ENCODE peak calls at places on chromosome 13, in ten cellular contexts. C is heart right ventricle; Y is thoracic aorta; A is tibial nerve; N is Peyer's patch; W is right lobe of liver; G is CD4-positive, CD25-positive, alpha-beta regulatory T cell; X is cardiac muscle cell; H is tibial artery; L is mesendoderm. J is an unnamed sample.
A peak's percentile ranks its signal among the peaks of the same experiment; 100 is the strongest.

GRCh38 chr13:36992362-36992761 is 6.8 kb downstream of the ALG5 start:
- DNase-seq in C (no peak), Y (no peak), A (no peak), N (no peak), W (no peak), G (no peak), X (no peak), H (no peak), L (no peak), J (no peak)

GRCh38 chr13:101751488-101751887 is 299.0 kb downstream of the ITGBL1 start:
- DNase-seq in C (no peak), Y (no peak), A (no peak), N (no peak), W (no peak), G (no peak), X (peak; percentile 74), H (no peak), L (peak; percentile 78), J (no peak)

GRCh38 chr13:106599875-106600797 is 32.2 kb upstream of the ARGLU1 start:
- DNase-seq in C (peak; percentile 46), Y (no peak), A (peak; percentile 17), N (no peak), W (no peak), G (peak; percentile 20), X (peak; percentile 91), H (no peak), L (no peak), J (peak; percentile 20)

GRCh38 chr13:96822900-96823299 is 171.4 kb downstream of the OXGR1 start:
- DNase-seq in C (no peak), Y (no peak), A (no peak), N (peak; percentile 52), W (no peak), G (no peak), X (peak; percentile 7), H (no peak), L (peak; percentile 79), J (peak; percentile 44)

GRCh38 chr13:23788459-23788858 is 100.7 kb downstream of the MIPEP start:
- DNase-seq in C (no peak), Y (no peak), A (no peak), N (no peak), W (no peak), G (no peak), X (no peak), H (no peak), L (no peak), J (no peak)

GRCh38 chr13:72514141-72514540 is 213.3 kb downstream of the MZT1 start:
- DNase-seq in C (no peak), Y (no peak), A (no peak), N (no peak), W (no peak), G (no peak), X (peak; percentile 28), H (no peak), L (no peak), J (no peak)

GRCh38 chr13:48532146-48532472 is 771 bp downstream of the RCBTB2 start:
- DNase-seq in C (no peak), Y (no peak), A (peak; percentile 39), N (no peak), W (no peak), G (no peak), X (peak; percentile 67), H (no peak), L (no peak), J (no peak)

GRCh38 chr13:103066079-103066880 is at the start of gene SLC10A2:
- DNase-seq in C (no peak), Y (no peak), A (no peak), N (peak; percentile 56), W (no peak), G (no peak), X (no peak), H (no peak), L (no peak), J (no peak)

GRCh38 chr13:42039457-42039945 is 8.9 kb upstream of the DGKH start:
- DNase-seq in C (peak; percentile 15), Y (no peak), A (peak; percentile 24), N (no peak), W (no peak), G (peak; percentile 8), X (no peak), H (no peak), L (no peak), J (peak; percentile 19)
- H3K27ac ChIP-seq in C (peak overlapping the region; percentile 94), Y (peak overlapping the region; percentile 94), A (peak overlapping the region; percentile 95), N (peak overlapping the region; percentile 88), W (peak overlapping the region; percentile 75), G (peak overlapping the region; percentile 78), X (peak overlapping the region; percentile 98), H (peak overlapping the region; percentile 95), L (no peak overlapping the region), J (peak overlapping the region; percentile 94)

GRCh38 chr13:109780880-109781383 is 5.5 kb downstream of the IRS2 start:
- DNase-seq in C (no peak), Y (no peak), A (no peak), N (no peak), W (peak; percentile 45), G (no peak), X (no peak), H (no peak), L (no peak), J (no peak)

GRCh38 chr13:109778102-109778542 is 8.3 kb downstream of the IRS2 start:
- DNase-seq in C (no peak), Y (no peak), A (no peak), N (no peak), W (no peak), G (peak; percentile 26), X (no peak), H (no peak), L (peak; percentile 29), J (no peak)

GRCh38 chr13:109779876-109780516 is 6.4 kb downstream of the IRS2 start:
- DNase-seq in C (no peak), Y (no peak), A (no peak), N (no peak), W (no peak), G (no peak), X (no peak), H (no peak), L (no peak), J (no peak)

GRCh38 chr13:109781384-109782065 is 4.9 kb downstream of the IRS2 start:
- DNase-seq in C (no peak), Y (no peak), A (no peak), N (peak; percentile 61), W (peak; percentile 65), G (no peak), X (no peak), H (peak; percentile 73), L (no peak), J (peak; percentile 66)

DNA sequence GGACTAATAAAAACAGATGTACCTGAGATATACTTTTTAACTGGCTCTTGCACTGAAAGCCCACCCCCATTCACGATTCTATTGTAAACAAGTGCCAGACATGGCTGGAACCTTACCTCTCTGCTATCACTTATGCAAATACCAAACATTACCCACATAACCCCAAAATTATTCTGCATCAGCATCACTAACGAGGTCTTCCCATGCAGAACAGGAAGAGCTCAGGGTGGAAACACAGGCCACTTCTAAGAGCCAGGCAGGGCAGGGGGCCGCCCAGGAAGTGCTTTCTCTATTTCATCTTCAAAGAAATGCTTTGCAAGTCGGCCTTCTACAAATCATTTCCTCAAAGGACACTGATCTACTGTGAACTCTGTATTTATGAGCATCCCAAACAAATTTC is 7.3 kb downstream of the IRS2 start:
- DNase-seq in C (no peak), Y (no peak), A (no peak), N (no peak), W (no peak), G (peak; percentile 77), X (no peak), H (no peak), L (no peak), J (no peak)
- H3K4me3 ChIP-seq in C (peak overlapping the region; percentile 38), Y (peak overlapping the region; percentile 80), A (peak overlapping the region; percentile 33), N (no peak overlapping the region), W (no peak overlapping the region), G (peak overlapping the region; percentile 51), X (no peak overlapping the region), H (peak overlapping the region; percentile 88), L (no peak overlapping the region), J (no peak overlapping the region)

DNA sequence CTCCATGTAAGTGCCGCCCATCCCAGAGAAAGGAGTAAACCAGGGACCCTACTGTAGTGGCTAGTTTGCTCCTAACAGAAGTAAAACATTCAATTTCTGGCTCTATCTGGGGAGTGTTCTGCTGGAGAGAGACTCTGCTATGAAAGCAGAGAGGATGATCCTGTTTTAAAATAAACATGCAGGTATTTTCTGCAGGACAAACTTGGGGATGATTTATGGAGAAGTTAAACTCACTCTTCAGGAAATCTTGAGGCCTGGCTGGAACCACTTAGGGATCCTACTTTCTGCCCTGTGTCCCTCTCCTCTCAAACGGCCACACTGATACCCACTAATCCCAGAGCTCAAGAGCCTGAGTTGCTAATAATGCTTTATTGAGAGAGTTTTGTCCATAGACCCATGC is 281.1 kb downstream of the DNAJC15 start:
- DNase-seq in C (no peak), Y (no peak), A (no peak), N (no peak), W (no peak), G (no peak), X (no peak), H (no peak), L (no peak), J (no peak)
- H3K4me1 ChIP-seq in C (peaks cover 12% of the 10 kb centered on the region), Y (peaks cover 5% of the 10 kb centered on the region), A (no peaks in the 10 kb centered on the region), N (peaks cover 6% of the 10 kb centered on the region), W (no peaks in the 10 kb centered on the region), G (no peaks in the 10 kb centered on the region), X (peaks cover 27% of the 10 kb centered on the region), H (peaks cover 7% of the 10 kb centered on the region), L (no peaks in the 10 kb centered on the region), J (peaks cover 17% of the 10 kb centered on the region)

DNA sequence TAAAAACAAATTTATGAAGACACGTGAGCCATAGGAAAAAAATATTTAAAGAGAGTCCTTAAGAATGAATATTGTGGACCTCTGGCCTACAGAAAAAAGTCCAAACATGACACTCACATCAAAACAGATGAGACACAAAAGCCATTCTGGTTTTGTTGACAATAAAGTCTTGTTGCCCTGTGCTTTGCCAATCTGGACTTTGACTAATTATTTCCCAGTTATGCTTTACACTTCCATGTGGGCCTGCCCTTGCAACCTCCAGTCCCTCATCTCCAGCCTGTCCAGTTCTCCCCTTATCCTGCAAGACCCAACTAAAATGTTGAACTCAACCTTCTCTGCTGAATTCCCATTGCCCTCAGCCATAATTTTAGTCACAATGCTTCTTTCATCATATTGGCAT is 184.5 kb upstream of the SERP2 start:
- DNase-seq in C (no peak), Y (no peak), A (no peak), N (no peak), W (no peak), G (no peak), X (no peak), H (no peak), L (no peak), J (no peak)
- H3K27ac ChIP-seq in C (no peak overlapping the region), Y (no peak overlapping the region), A (no peak overlapping the region), N (no peak overlapping the region), W (no peak overlapping the region), G (no peak overlapping the region), X (no peak overlapping the region), H (no peak overlapping the region), L (no peak overlapping the region), J (no peak overlapping the region)

GRCh38 chr13:99228737-99229691 is 28.4 kb downstream of the UBAC2 start:
- DNase-seq in C (no peak), Y (no peak), A (no peak), N (no peak), W (no peak), G (no peak), X (no peak), H (no peak), L (no peak), J (no peak)
- H3K4me3 ChIP-seq in C (no peak overlapping the region), Y (peak overlapping the region; percentile 26), A (no peak overlapping the region), N (no peak overlapping the region), W (no peak overlapping the region), G (peak overlapping the region; percentile 63), X (no peak overlapping the region), H (no peak overlapping the region), L (no peak overlapping the region), J (no peak overlapping the region)

GRCh38 chr13:98301721-98302120 is 124.7 kb upstream of the RNF113B start:
- DNase-seq in C (no peak), Y (no peak), A (no peak), N (no peak), W (no peak), G (no peak), X (no peak), H (no peak), L (no peak), J (no peak)
- H3K4me1 ChIP-seq in C (peaks cover 17% of the 10 kb centered on the region), Y (peaks cover 12% of the 10 kb centered on the region), A (peaks cover 18% of the 10 kb centered on the region), N (peaks cover 23% of the 10 kb centered on the region), W (no peaks in the 10 kb centered on the region), G (no peaks in the 10 kb centered on the region), X (peaks cover 5% of the 10 kb centered on the region), H (peaks cover 37% of the 10 kb centered on the region), L (no peaks in the 10 kb centered on the region), J (peaks cover 5% of the 10 kb centered on the region)